ENCODE peak calls at places on chromosome 11, in ten cellular contexts. One of them, this sample, is unnamed.

GRCh38 chr11:86370171-86370570 is 4.5 kb upstream of the CCDC81 start:
- DNase-seq in HCT116: no peak
- DNase-seq in fibroblast of lung: no peak
- DNase-seq in endothelial cell of umbilical vein: no peak
- DNase-seq in GM23248: no peak
- DNase-seq in MM.1S: no peak
- DNase-seq in A673: no peak
- DNase-seq in GM23338: no peak
- DNase-seq in PC-9: no peak
- DNase-seq in K562: no peak
- DNase-seq in this sample: no peak

GRCh38 chr11:6385046-6385777 is 5.1 kb upstream of the SMPD1 start:
- DNase-seq in HCT116: no peak
- DNase-seq in fibroblast of lung: no peak
- DNase-seq in endothelial cell of umbilical vein: no peak
- DNase-seq in GM23248: no peak
- DNase-seq in MM.1S: no peak
- DNase-seq in A673: peak; percentile 94
- DNase-seq in GM23338: peak; percentile 75
- DNase-seq in PC-9: no peak
- DNase-seq in K562: no peak
- DNase-seq in this sample: no peak

GRCh38 chr11:75597636-75598035 is 35.6 kb downstream of the SERPINH1 start:
- DNase-seq in HCT116: peak; percentile 36
- DNase-seq in fibroblast of lung: no peak
- DNase-seq in endothelial cell of umbilical vein: peak; percentile 41
- DNase-seq in GM23248: peak; percentile 36
- DNase-seq in MM.1S: peak; percentile 18
- DNase-seq in A673: peak; percentile 61
- DNase-seq in GM23338: peak; percentile 88
- DNase-seq in PC-9: no peak
- DNase-seq in K562: peak; percentile 71
- DNase-seq in this sample: no peak

GRCh38 chr11:6413791-6414231 is 5.1 kb downstream of the APBB1 start:
- DNase-seq in HCT116: no peak
- DNase-seq in fibroblast of lung: no peak
- DNase-seq in endothelial cell of umbilical vein: no peak
- DNase-seq in GM23248: peak; percentile 24
- DNase-seq in MM.1S: no peak
- DNase-seq in A673: no peak
- DNase-seq in GM23338: no peak
- DNase-seq in PC-9: no peak
- DNase-seq in K562: no peak
- DNase-seq in this sample: no peak

GRCh38 chr11:57905439-57905838 is 118.2 kb upstream of the OR9Q1 start:
- DNase-seq in HCT116: no peak
- DNase-seq in fibroblast of lung: no peak
- DNase-seq in endothelial cell of umbilical vein: no peak
- DNase-seq in GM23248: no peak
- DNase-seq in MM.1S: no peak
- DNase-seq in A673: no peak
- DNase-seq in GM23338: no peak
- DNase-seq in PC-9: no peak
- DNase-seq in K562: peak; percentile 67
- DNase-seq in this sample: peak; percentile 25

GRCh38 chr11:108224908-108225786 is 2.3 kb downstream of the ATM start:
- DNase-seq in HCT116: no peak
- DNase-seq in fibroblast of lung: no peak
- DNase-seq in endothelial cell of umbilical vein: no peak
- DNase-seq in GM23248: peak; percentile 28
- DNase-seq in MM.1S: no peak
- DNase-seq in A673: no peak
- DNase-seq in GM23338: no peak
- DNase-seq in PC-9: no peak
- DNase-seq in K562: peak; percentile 31
- DNase-seq in this sample: no peak

GRCh38 chr11:94771390-94771789 is 3.2 kb downstream of the AMOTL1 start:
- DNase-seq in HCT116: no peak
- DNase-seq in fibroblast of lung: no peak
- DNase-seq in endothelial cell of umbilical vein: no peak
- DNase-seq in GM23248: peak; percentile 42
- DNase-seq in MM.1S: no peak
- DNase-seq in A673: no peak
- DNase-seq in GM23338: no peak
- DNase-seq in PC-9: peak; percentile 92
- DNase-seq in K562: no peak
- DNase-seq in this sample: no peak

GRCh38 chr11:120052196-120052775 is 85.6 kb downstream of the TRIM29 start:
- DNase-seq in HCT116: no peak
- DNase-seq in fibroblast of lung: no peak
- DNase-seq in endothelial cell of umbilical vein: no peak
- DNase-seq in GM23248: no peak
- DNase-seq in MM.1S: no peak
- DNase-seq in A673: no peak
- DNase-seq in GM23338: no peak
- DNase-seq in PC-9: no peak
- DNase-seq in K562: no peak
- DNase-seq in this sample: no peak

GRCh38 chr11:111574373-111575230 is 27.6 kb upstream of the SIK2 start:
- DNase-seq in HCT116: no peak
- DNase-seq in fibroblast of lung: no peak
- DNase-seq in endothelial cell of umbilical vein: no peak
- DNase-seq in GM23248: no peak
- DNase-seq in MM.1S: no peak
- DNase-seq in A673: no peak
- DNase-seq in GM23338: no peak
- DNase-seq in PC-9: no peak
- DNase-seq in K562: peak; percentile 37
- DNase-seq in this sample: no peak

GRCh38 chr11:114082767-114083181 is 23.3 kb downstream of the ZBTB16 start:
- DNase-seq in HCT116: no peak
- DNase-seq in fibroblast of lung: no peak
- DNase-seq in endothelial cell of umbilical vein: no peak
- DNase-seq in GM23248: no peak
- DNase-seq in MM.1S: no peak
- DNase-seq in A673: no peak
- DNase-seq in GM23338: no peak
- DNase-seq in PC-9: no peak
- DNase-seq in K562: peak; percentile 80
- DNase-seq in this sample: no peak

GRCh38 chr11:35851342-35851741 is 92.5 kb upstream of the LDLRAD3 start:
- DNase-seq in HCT116: no peak
- DNase-seq in fibroblast of lung: no peak
- DNase-seq in endothelial cell of umbilical vein: no peak
- DNase-seq in GM23248: no peak
- DNase-seq in MM.1S: no peak
- DNase-seq in A673: no peak
- DNase-seq in GM23338: no peak
- DNase-seq in PC-9: no peak
- DNase-seq in K562: no peak
- DNase-seq in this sample: no peak

GRCh38 chr11:29135504-29135903 is 881.3 kb downstream of the KCNA4 start:
- DNase-seq in HCT116: no peak
- DNase-seq in fibroblast of lung: peak; percentile 90
- DNase-seq in endothelial cell of umbilical vein: no peak
- DNase-seq in GM23248: peak; percentile 75
- DNase-seq in MM.1S: no peak
- DNase-seq in A673: no peak
- DNase-seq in GM23338: no peak
- DNase-seq in PC-9: no peak
- DNase-seq in K562: no peak
- DNase-seq in this sample: no peak

GRCh38 chr11:19967796-19968195 is 192.5 kb downstream of the DBX1 start:
- DNase-seq in HCT116: no peak
- DNase-seq in fibroblast of lung: no peak
- DNase-seq in endothelial cell of umbilical vein: peak; percentile 11
- DNase-seq in GM23248: no peak
- DNase-seq in MM.1S: no peak
- DNase-seq in A673: no peak
- DNase-seq in GM23338: no peak
- DNase-seq in PC-9: peak; percentile 66
- DNase-seq in K562: no peak
- DNase-seq in this sample: no peak

GRCh38 chr11:118634435-118635236 is 27.2 kb downstream of the PHLDB1 start:
- DNase-seq in HCT116: no peak
- DNase-seq in fibroblast of lung: peak; percentile 70
- DNase-seq in endothelial cell of umbilical vein: no peak
- DNase-seq in GM23248: peak; percentile 56
- DNase-seq in MM.1S: peak; percentile 63
- DNase-seq in A673: peak; percentile 82
- DNase-seq in GM23338: peak; percentile 96
- DNase-seq in PC-9: no peak
- DNase-seq in K562: peak; percentile 92
- DNase-seq in this sample: no peak

DNA sequence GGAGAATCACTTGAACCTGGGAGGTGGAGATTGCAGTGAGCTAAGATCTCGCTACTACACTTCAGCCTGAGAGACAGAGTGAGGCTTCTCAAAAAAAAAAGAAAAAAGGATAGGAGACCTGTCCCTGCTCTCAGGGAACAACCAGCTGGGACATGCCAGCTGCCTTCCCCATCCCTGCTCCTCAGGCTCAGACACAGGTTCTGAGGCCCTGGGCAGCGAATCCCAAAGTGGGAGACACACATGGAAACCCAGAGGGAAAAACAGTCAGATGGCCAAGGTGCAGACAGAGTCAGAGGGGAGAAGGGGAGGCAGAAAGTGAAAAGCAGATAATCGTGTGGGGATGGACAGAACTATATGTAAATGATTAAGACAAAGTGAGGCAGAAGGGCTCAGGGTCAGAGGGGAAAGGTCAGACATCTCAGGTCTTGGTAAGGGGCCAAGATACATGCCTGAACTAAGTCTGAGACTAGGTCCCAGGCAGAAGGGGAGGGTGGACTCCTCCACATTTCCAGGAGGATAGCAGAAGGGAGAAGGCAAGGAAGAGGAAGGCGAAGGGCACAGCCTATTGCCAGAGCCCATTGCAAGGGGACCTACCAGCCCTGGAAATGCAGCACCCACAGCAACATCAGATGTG is 14.2 kb downstream of the STARD10 start:
- DNase-seq in HCT116: no peak
- DNase-seq in fibroblast of lung: no peak
- DNase-seq in endothelial cell of umbilical vein: no peak
- DNase-seq in GM23248: no peak
- DNase-seq in MM.1S: no peak
- DNase-seq in A673: no peak
- DNase-seq in GM23338: no peak
- DNase-seq in PC-9: no peak
- DNase-seq in K562: no peak
- DNase-seq in this sample: no peak
- H3K4me3 ChIP-seq in HCT116: peak overlapping the region; percentile 5
- H3K4me3 ChIP-seq in fibroblast of lung: no peak overlapping the region
- H3K4me3 ChIP-seq in endothelial cell of umbilical vein: no peak overlapping the region
- H3K4me3 ChIP-seq in GM23248: no peak overlapping the region
- H3K4me3 ChIP-seq in MM.1S: no peak overlapping the region
- H3K4me3 ChIP-seq in A673: no peak overlapping the region
- H3K4me3 ChIP-seq in GM23338: no peak overlapping the region
- H3K4me3 ChIP-seq in PC-9: peak overlapping the region; percentile 96
- H3K4me3 ChIP-seq in K562: no peak overlapping the region
- H3K4me3 ChIP-seq in this sample: no peak overlapping the region

GRCh38 chr11:64238076-64238475 is 2.8 kb upstream of the FKBP2 start:
- DNase-seq in HCT116: no peak
- DNase-seq in fibroblast of lung: no peak
- DNase-seq in endothelial cell of umbilical vein: no peak
- DNase-seq in GM23248: no peak
- DNase-seq in MM.1S: no peak
- DNase-seq in A673: no peak
- DNase-seq in GM23338: no peak
- DNase-seq in PC-9: no peak
- DNase-seq in K562: no peak
- DNase-seq in this sample: no peak
- H3K4me1 ChIP-seq in HCT116: peaks cover 58% of the 10 kb centered on the region
- H3K4me1 ChIP-seq in fibroblast of lung: peaks cover 9% of the 10 kb centered on the region
- H3K4me1 ChIP-seq in endothelial cell of umbilical vein: peaks cover 18% of the 10 kb centered on the region
- H3K4me1 ChIP-seq in GM23248: peaks cover 12% of the 10 kb centered on the region
- H3K4me1 ChIP-seq in MM.1S: peaks cover 23% of the 10 kb centered on the region
- H3K4me1 ChIP-seq in A673: peaks cover 11% of the 10 kb centered on the region
- H3K4me1 ChIP-seq in GM23338: peaks cover 16% of the 10 kb centered on the region
- H3K4me1 ChIP-seq in PC-9: peaks cover 46% of the 10 kb centered on the region
- H3K4me1 ChIP-seq in K562: peaks cover 26% of the 10 kb centered on the region
- H3K4me1 ChIP-seq in this sample: peaks cover 45% of the 10 kb centered on the region

DNA sequence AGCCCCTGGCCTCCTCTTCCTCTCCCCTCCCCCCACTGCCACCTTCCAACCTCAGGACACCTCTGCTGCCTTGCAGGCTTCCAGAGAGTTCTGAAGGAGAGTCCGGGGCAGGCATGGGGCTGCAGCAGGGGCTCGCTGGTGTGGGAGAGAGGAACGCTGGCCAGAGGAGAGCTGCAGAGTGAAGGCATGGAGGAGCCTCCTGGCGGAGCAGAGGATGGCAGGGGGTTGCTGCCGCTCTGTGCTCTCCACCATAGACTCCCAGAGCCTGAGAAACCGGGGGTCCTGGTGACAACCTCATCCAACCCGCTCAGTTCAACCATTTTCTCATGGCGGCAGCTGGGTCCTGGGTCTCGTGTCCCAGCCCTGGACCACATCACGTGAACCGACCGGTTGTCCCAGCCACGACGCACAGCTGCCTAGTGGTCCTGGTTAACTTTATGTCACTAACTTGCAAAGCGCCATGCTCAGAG is 17.5 kb downstream of the MRGPRG start:
- DNase-seq in HCT116: no peak
- DNase-seq in fibroblast of lung: no peak
- DNase-seq in endothelial cell of umbilical vein: no peak
- DNase-seq in GM23248: no peak
- DNase-seq in MM.1S: no peak
- DNase-seq in A673: no peak
- DNase-seq in GM23338: no peak
- DNase-seq in PC-9: no peak
- DNase-seq in K562: no peak
- DNase-seq in this sample: no peak
- TF ChIP-seq EZH2 in HCT116: no peak
- TF ChIP-seq EZH2 in fibroblast of lung: no peak
- TF ChIP-seq EZH2 in endothelial cell of umbilical vein: no peak
- TF ChIP-seq EZH2 in GM23248: no peak
- TF ChIP-seq EZH2 in MM.1S: no peak
- TF ChIP-seq EZH2 in A673: no peak
- TF ChIP-seq EZH2 in GM23338: no peak
- TF ChIP-seq EZH2 in PC-9: no peak
- TF ChIP-seq EZH2 in K562: no peak
- TF ChIP-seq EZH2 in this sample: no peak

DNA sequence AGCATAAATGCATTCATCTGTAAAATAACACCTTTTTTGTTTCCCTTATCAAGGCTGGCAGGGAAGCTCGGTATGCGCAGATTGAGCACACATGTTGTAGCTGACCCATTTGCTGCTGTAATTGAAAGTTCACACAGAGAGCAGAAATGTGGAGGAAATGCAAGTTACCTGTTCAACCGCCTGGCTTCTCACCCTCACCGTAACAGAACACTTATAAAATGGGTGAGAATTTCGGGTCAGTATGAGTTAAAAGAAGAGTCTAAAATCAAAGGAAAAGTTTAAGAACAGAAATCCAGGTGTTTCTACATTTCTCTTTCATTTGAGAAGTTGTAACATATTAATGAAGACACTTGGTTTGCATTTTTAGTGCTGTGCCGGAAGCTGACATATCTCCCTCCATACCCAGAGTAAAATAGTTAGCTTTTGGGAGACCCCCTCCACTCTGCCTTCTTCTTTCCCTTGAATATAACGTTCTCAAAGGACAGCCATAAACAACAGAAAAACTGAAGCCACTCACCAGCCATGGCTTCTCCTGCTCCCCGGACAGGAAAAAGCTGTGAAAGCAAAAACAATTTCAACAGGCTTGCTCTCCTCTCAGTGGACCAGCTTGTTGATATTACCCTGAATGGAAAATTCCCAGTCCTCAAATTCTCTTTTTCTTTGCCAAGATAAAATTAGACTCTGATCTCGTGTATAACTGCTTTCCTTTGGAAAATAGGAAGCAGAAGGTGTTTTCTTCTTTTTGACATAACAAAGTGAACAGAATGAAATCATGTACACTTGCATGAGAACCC is at the start of gene CASP12:
- DNase-seq in HCT116: no peak
- DNase-seq in fibroblast of lung: no peak
- DNase-seq in endothelial cell of umbilical vein: peak; percentile 97
- DNase-seq in GM23248: no peak
- DNase-seq in MM.1S: no peak
- DNase-seq in A673: no peak
- DNase-seq in GM23338: no peak
- DNase-seq in PC-9: no peak
- DNase-seq in K562: no peak
- DNase-seq in this sample: no peak
- H3K4me3 ChIP-seq in HCT116: no peak within 1 kb of the TSS
- H3K4me3 ChIP-seq in fibroblast of lung: no peak within 1 kb of the TSS
- H3K4me3 ChIP-seq in endothelial cell of umbilical vein: peak within 1 kb of the TSS; percentile 41
- H3K4me3 ChIP-seq in GM23248: no peak within 1 kb of the TSS
- H3K4me3 ChIP-seq in MM.1S: no peak within 1 kb of the TSS
- H3K4me3 ChIP-seq in A673: no peak within 1 kb of the TSS
- H3K4me3 ChIP-seq in GM23338: no peak within 1 kb of the TSS
- H3K4me3 ChIP-seq in PC-9: no peak within 1 kb of the TSS
- H3K4me3 ChIP-seq in K562: no peak within 1 kb of the TSS
- H3K4me3 ChIP-seq in this sample: no peak within 1 kb of the TSS

This sample was measured in keratinocyte.